ENCODE peak calls at places on chromosomes 5 and 9, in six cellular contexts. B is Caco-2, L is neural progenitor cell, T is left ventricle myocardium inferior, V is iPS DF 6.9, K is lung. X is an unnamed sample.

GRCh38 chr5:72276219-72276752 is 43.8 kb downstream of the MRPS27 start:
- DNase-seq in L (no peak), T (no peak), V (no peak), B (no peak), K (no peak), X (no peak)

GRCh38 chr9:89745601-89746376 is 141.0 kb downstream of the GADD45G start:
- DNase-seq in B (no peak), V (no peak), T (no peak), L (no peak), K (no peak), X (no peak)

GRCh38 chr5:151151263-151151660 is 6.3 kb downstream of the ANXA6 start:
- DNase-seq in B (no peak), K (no peak), L (no peak), T (no peak), V (no peak), X (no peak)

GRCh38 chr5:88979244-88979643 is 96.3 kb upstream of the MEF2C start:
- DNase-seq in B (no peak), T (no peak), L (no peak), K (no peak), V (no peak), X (no peak)

GRCh38 chr5:16615737-16616535 is 861 bp downstream of the RETREG1 start:
- DNase-seq in K (no peak), B (peak; percentile 16), V (no peak), T (no peak), L (peak; percentile 21), X (peak; percentile 46)

GRCh38 chr5:91840412-91840811 is 457.3 kb upstream of the ARRDC3 start:
- DNase-seq in V (no peak), L (peak; percentile 71), B (no peak), K (no peak), T (no peak), X (no peak)

GRCh38 chr5:132227235-132227484 is 493 bp downstream of the P4HA2 start:
- DNase-seq in V (no peak), B (no peak), T (no peak), K (no peak), L (no peak), X (no peak)

GRCh38 chr5:83509535-83509934 is 38.0 kb downstream of the VCAN start:
- DNase-seq in T (no peak), L (peak; percentile 9), K (peak; percentile 34), B (no peak), V (no peak), X (peak; percentile 9)

GRCh38 chr9:69121155-69122085 is 52.7 kb upstream of the TJP2 start:
- DNase-seq in K (peak; percentile 71), V (no peak), L (peak; percentile 86), T (peak; percentile 48), B (peak; percentile 44), X (peak; percentile 84)

GRCh38 chr9:129868571-129869486 is 33.6 kb downstream of the USP20 start:
- DNase-seq in V (no peak), K (no peak), B (no peak), T (no peak), L (no peak), X (no peak)

GRCh38 chr5:63121471-63121870 is 542.9 kb downstream of the LRRC70 start:
- DNase-seq in V (no peak), L (no peak), K (no peak), B (no peak), T (no peak), X (no peak)

GRCh38 chr9:127723450-127723849 is 7.6 kb downstream of the TTC16 start:
- DNase-seq in B (no peak), L (no peak), K (peak; percentile 53), V (no peak), T (no peak), X (no peak)

GRCh38 chr9:2260401-2261306 is 245.5 kb downstream of the SMARCA2 start:
- DNase-seq in T (no peak), B (no peak), K (no peak), L (no peak), V (no peak), X (no peak)

DNA sequence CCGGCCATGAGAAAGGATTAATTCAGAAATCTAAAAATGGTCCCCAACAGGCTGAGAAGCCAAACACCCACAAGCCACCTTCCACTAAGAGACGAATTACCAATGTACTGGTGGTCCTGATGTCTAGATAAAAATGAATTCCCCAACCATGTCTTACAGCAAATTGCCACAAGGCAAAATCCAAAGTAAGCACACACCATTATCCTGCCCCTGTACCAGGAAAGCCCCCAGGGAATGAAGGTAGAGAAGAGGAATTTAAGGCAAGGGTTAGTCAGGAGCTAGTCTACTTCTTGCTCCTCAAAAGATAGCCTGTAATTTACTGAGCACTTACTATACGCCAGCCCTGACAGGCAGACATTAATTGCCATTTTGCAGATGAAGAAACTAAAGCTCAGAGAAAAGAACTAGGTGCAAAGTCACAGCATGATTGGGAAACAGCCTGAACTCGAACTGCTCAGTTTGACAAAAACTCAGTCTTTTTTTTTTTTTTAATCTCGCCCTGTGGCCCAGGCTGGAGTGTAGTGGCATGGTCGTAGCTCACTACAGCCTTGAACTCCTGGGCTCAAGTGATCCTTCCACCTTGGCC is 64.3 kb downstream of the RAPGEF1 start:
- DNase-seq in K (no peak), T (no peak), V (no peak), B (no peak), L (no peak), X (no peak)
- H3K4me3 ChIP-seq in K (no peak overlapping the region), T (no peak overlapping the region), V (no peak overlapping the region), B (no peak overlapping the region), L (no peak overlapping the region), X (no peak overlapping the region)

DNA sequence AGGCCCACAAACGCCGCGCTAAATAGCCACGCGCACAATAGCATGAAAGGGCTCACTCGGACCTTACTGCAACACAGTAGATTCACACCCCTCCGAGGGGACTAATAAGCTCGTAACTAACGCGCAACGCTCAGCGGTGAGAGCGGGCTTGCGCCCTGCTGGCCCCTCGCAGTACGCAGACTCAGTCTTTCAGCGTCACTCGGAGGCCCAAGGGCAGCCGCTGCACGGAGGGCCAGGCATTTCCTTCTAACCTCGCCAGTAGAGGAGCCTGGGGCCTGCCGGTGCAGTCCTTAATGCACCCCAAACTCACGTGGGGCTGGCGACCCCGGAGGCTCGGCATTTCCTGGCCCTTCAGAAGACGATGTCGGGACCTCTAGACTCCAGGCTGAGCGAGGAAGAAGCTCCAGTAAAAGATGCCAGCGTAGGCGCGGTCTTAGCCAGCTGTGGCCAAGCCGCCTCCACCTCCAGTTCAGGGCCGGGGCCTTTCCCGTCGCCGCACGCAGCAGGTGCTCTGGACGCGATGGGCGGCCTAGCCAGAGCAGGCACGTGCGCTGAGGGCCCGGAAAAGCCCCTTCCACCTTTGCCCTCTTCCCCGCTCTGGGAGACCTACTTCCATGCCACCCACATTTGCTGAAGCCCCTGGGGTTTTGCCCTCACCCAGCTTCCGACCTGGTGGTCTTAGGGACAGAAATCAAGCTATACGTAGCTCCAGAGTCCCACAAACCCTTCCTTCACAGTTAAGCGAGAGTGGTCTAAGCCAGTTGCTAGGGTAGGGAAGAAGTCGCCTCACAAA is 38.3 kb upstream of the TIFAB start:
- DNase-seq in V (no peak), K (no peak), T (no peak), B (no peak), L (peak; percentile 81), X (peak; percentile 79)
- H3K27me3 ChIP-seq in V (peaks cover 95% of the 10 kb centered on the region), K (no peaks in the 10 kb centered on the region), T (peaks cover 100% of the 10 kb centered on the region), B (no peaks in the 10 kb centered on the region), L (peaks cover 100% of the 10 kb centered on the region), X (peaks cover 98% of the 10 kb centered on the region)

DNA sequence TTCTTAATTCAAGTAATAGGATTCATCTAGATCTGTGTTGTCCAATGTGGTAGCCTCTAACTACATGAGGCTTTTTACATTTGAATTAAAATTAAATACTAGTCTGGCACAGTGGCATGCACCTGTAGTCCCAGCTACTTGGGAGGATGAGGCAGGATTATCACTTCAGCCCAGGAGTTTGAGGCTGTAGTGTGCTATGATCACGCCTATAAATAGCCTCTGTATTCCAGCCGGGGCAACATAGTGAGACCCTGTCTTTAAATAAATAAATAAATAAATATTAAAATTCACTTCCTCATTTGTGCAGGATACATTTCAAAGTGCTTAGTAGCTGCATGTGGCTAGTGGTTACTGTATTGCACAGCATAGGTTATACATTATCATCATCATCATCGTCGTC is 91.8 kb downstream of the UBE2R2 start:
- DNase-seq in V (no peak), T (no peak), K (no peak), L (no peak), B (no peak), X (no peak)
- H3K36me3 ChIP-seq in V (no peaks in the 10 kb centered on the region), T (peaks cover 18% of the 10 kb centered on the region), K (peaks cover 7% of the 10 kb centered on the region), L (peaks cover 13% of the 10 kb centered on the region), B (no peaks in the 10 kb centered on the region), X (peaks cover 5% of the 10 kb centered on the region)

GRCh38 chr9:100070071-100070470 is 28.7 kb downstream of the ERP44 start:
- DNase-seq in V (no peak), T (no peak), K (no peak), B (no peak), L (no peak), X (no peak)

GRCh38 chr9:100070642-100071041 is 28.2 kb downstream of the ERP44 start:
- DNase-seq in V (no peak), K (no peak), T (no peak), B (no peak), L (no peak), X (no peak)

GRCh38 chr9:100064872-100065581 is 33.8 kb downstream of the ERP44 start:
- DNase-seq in K (no peak), L (no peak), V (no peak), B (no peak), T (no peak), X (no peak)

GRCh38 chr9:100063185-100063584 is 35.6 kb downstream of the ERP44 start:
- DNase-seq in L (no peak), V (no peak), B (no peak), T (no peak), K (no peak), X (peak; percentile 24)

GRCh38 chr9:100066539-100066938 is 32.3 kb downstream of the ERP44 start:
- DNase-seq in L (no peak), K (no peak), B (no peak), V (no peak), T (no peak), X (no peak)
- H3K4me3 ChIP-seq in L (no peak overlapping the region), K (no peak overlapping the region), B (no peak overlapping the region), V (no peak overlapping the region), T (peak overlapping the region; percentile 31), X (no peak overlapping the region)

GRCh38 chr9:132557159-132557558 is 25.2 kb upstream of the BARHL1 start:
- DNase-seq in T (no peak), L (no peak), B (no peak), K (no peak), V (no peak), X (no peak)

GRCh38 chr9:132556226-132556625 is 26.2 kb upstream of the BARHL1 start:
- DNase-seq in L (peak; percentile 72), B (no peak), K (no peak), V (no peak), T (no peak), X (no peak)

GRCh38 chr9:132556701-132557100 is 25.7 kb upstream of the BARHL1 start:
- DNase-seq in K (no peak), L (peak; percentile 74), T (no peak), B (no peak), V (no peak), X (no peak)

GRCh38 chr9:132554755-132555154 is 27.7 kb upstream of the BARHL1 start:
- DNase-seq in K (no peak), L (no peak), V (no peak), B (no peak), T (no peak), X (no peak)

GRCh38 chr9:132555528-132555927 is 26.9 kb upstream of the BARHL1 start:
- DNase-seq in L (peak; percentile 66), B (no peak), V (no peak), T (no peak), K (no peak), X (no peak)
- H3K27me3 ChIP-seq in L (no peaks in the 10 kb centered on the region), B (no peaks in the 10 kb centered on the region), V (no peaks in the 10 kb centered on the region), T (peaks cover 24% of the 10 kb centered on the region), K (peaks cover 4% of the 10 kb centered on the region), X (no peaks in the 10 kb centered on the region)

X was measured in H7.